ENCODE peak calls at places on chromosomes 11 and 22, in seven cellular contexts. E is cardiac muscle cell, H is transverse colon, D is GM23338, T is endothelial cell of umbilical vein, X is pancreas, F is thoracic aorta. I is an unnamed sample.

GRCh38 chr11:128437137-128437536 is 150.2 kb downstream of the ETS1 start:
- DNase-seq in T (peak; percentile 82), E (peak; percentile 58), F (no peak), D (no peak), H (no peak), X (no peak), I (no peak)

GRCh38 chr22:43501951-43502874 is 90.4 kb downstream of the MPPED1 start:
- DNase-seq in T (no peak), E (no peak), H (no peak), X (no peak), D (no peak), F (no peak), I (no peak)

GRCh38 chr11:62552465-62552782 is 5.8 kb upstream of the AHNAK start:
- DNase-seq in T (no peak), E (no peak), H (no peak), X (no peak), D (peak; percentile 67), F (no peak), I (peak; percentile 35)

GRCh38 chr22:18973264-18974031 is 37.4 kb upstream of the PRODH start:
- DNase-seq in H (no peak), E (no peak), T (no peak), D (no peak), F (no peak), X (peak; percentile 73), I (no peak)

GRCh38 chr11:123129920-123130319 is 65.1 kb downstream of the CLMP start:
- DNase-seq in H (no peak), E (peak; percentile 41), D (no peak), T (no peak), X (no peak), F (no peak), I (no peak)

GRCh38 chr11:123509737-123510578 is 79.9 kb downstream of the GRAMD1B start:
- DNase-seq in D (peak; percentile 80), X (no peak), H (no peak), F (no peak), T (peak; percentile 65), E (peak; percentile 69), I (peak; percentile 59)

GRCh38 chr11:10911907-10912306 is 54.1 kb upstream of the ZBED5 start:
- DNase-seq in D (peak; percentile 32), E (peak; percentile 39), H (no peak), T (peak; percentile 34), X (no peak), F (no peak), I (no peak)

GRCh38 chr22:21857501-21857914 is 9.9 kb downstream of the MAPK1 start:
- DNase-seq in F (no peak), E (no peak), D (no peak), H (no peak), T (no peak), X (no peak), I (no peak)

GRCh38 chr11:100712618-100713017 is 25.5 kb downstream of the ARHGAP42 start:
- DNase-seq in T (no peak), F (no peak), E (no peak), H (no peak), X (no peak), D (no peak), I (no peak)

GRCh38 chr11:128711136-128711535 is 17.3 kb downstream of the FLI1 start:
- DNase-seq in H (no peak), X (no peak), D (no peak), T (peak; percentile 79), F (no peak), E (peak; percentile 71), I (peak; percentile 86)

GRCh38 chr22:37025500-37026070 is 6.0 kb downstream of the MPST start:
- DNase-seq in E (no peak), T (no peak), F (no peak), X (no peak), H (peak; percentile 48), D (no peak), I (no peak)
- H3K36me3 ChIP-seq in E (peaks cover 10% of the 10 kb centered on the region), T (peaks cover 37% of the 10 kb centered on the region), F (peaks cover 47% of the 10 kb centered on the region), X (no peaks in the 10 kb centered on the region), H (no peaks in the 10 kb centered on the region), D (peaks cover 3% of the 10 kb centered on the region), I (peaks cover 25% of the 10 kb centered on the region)

GRCh38 chr11:67040147-67040546 is 16.5 kb upstream of the RHOD start:
- DNase-seq in D (no peak), H (no peak), E (no peak), F (no peak), T (no peak), X (no peak), I (no peak)
- TF ChIP-seq CTCF in D (peak; percentile 42), H (no peak), E (no peak), F (no peak), T (no peak), X (no peak), I (no peak)

GRCh38 chr11:47354913-47355282 is 2.4 kb upstream of the MYBPC3 start:
- DNase-seq in F (no peak), T (no peak), D (peak; percentile 60), E (peak; percentile 22), X (peak; percentile 68), H (no peak), I (no peak)
- H3K4me3 ChIP-seq in F (peak overlapping the region; percentile 69), T (peak overlapping the region; percentile 12), D (peak overlapping the region; percentile 71), E (peak overlapping the region; percentile 24), X (peak overlapping the region; percentile 16), H (peak overlapping the region; percentile 23), I (peak overlapping the region; percentile 23)

DNA sequence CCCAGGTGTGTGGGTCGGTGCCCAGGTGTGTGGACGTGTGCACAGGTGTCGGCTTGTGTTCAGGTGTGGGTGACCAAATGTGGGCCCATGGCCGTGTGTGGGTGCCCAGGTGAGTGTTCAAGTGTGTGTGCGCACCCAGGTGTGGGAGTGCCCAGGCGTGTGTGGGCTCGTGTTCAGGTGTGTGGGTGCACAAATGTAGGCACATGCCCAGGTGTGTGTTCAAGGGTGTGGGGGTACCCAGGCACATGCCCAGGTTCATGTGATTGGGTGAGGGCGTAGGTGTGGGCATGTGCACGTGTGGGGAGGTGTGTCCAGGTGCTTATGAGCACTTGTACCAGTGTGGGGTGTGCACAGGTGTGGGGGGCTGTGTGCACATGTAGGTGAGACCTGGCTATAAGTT is 42.8 kb downstream of the MOB2 start:
- DNase-seq in H (no peak), D (no peak), F (no peak), T (no peak), X (no peak), E (no peak), I (no peak)
- H3K36me3 ChIP-seq in H (no peaks in the 10 kb centered on the region), D (no peaks in the 10 kb centered on the region), F (no peaks in the 10 kb centered on the region), T (no peaks in the 10 kb centered on the region), X (no peaks in the 10 kb centered on the region), E (no peaks in the 10 kb centered on the region), I (no peaks in the 10 kb centered on the region)

GRCh38 chr11:59182457-59183151 is 10.7 kb downstream of the DTX4 start:
- DNase-seq in F (no peak), D (peak; percentile 87), H (peak; percentile 78), T (no peak), X (no peak), E (no peak), I (peak; percentile 41)
- TF ChIP-seq CTCF in F (no peak), D (peak; percentile 82), H (peak; percentile 25), T (no peak), X (peak; percentile 38), E (peak; percentile 7), I (peak; percentile 73)

GRCh38 chr22:38080847-38081635 is 2.9 kb downstream of the SLC16A8 start:
- DNase-seq in D (peak; percentile 84), X (peak; percentile 74), E (peak; percentile 60), T (peak; percentile 43), F (no peak), H (peak; percentile 22), I (no peak)
- H3K4me3 ChIP-seq in D (peak overlapping the region; percentile 51), X (peak overlapping the region; percentile 6), E (peak overlapping the region; percentile 15), T (peak overlapping the region; percentile 11), F (peak overlapping the region; percentile 70), H (no peak overlapping the region), I (peak overlapping the region; percentile 38)

GRCh38 chr11:61120865-61121831 is 18.9 kb downstream of the CD5 start:
- DNase-seq in X (peak; percentile 87), F (no peak), D (no peak), E (peak; percentile 52), H (peak; percentile 45), T (no peak), I (peak; percentile 29)

GRCh38 chr11:61120099-61120864 is 18.0 kb downstream of the CD5 start:
- DNase-seq in D (no peak), E (no peak), F (no peak), X (no peak), H (no peak), T (no peak), I (no peak)

GRCh38 chr11:61122761-61123160 is 20.5 kb downstream of the CD5 start:
- DNase-seq in X (peak; percentile 36), F (no peak), T (no peak), H (no peak), D (no peak), E (no peak), I (no peak)

GRCh38 chr11:61123775-61124571 is 21.7 kb downstream of the CD5 start:
- DNase-seq in H (no peak), D (no peak), X (peak; percentile 48), E (no peak), T (no peak), F (no peak), I (no peak)

DNA sequence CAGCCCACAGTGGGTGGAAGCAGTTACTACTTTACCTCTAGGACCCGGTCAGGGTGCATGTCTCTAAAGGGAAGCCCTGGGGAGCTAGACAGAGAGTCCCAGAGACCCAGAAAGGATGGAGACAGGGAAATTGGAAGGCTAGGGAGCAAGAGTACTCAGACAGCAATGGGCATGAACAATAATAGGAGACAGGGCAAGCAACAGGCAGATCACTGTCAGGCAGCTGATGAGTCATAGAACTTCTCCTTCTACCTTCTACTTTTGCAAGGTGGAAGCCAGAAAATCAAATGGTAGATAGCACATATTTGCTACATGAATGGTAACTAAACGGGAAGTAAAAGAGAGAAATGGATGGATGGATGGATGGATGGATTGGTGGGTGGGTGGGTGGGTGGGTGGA is 19.6 kb downstream of the CD5 start:
- DNase-seq in D (no peak), H (no peak), E (no peak), X (no peak), T (no peak), F (no peak), I (peak; percentile 29)
- H3K36me3 ChIP-seq in D (no peaks in the 10 kb centered on the region), H (no peaks in the 10 kb centered on the region), E (no peaks in the 10 kb centered on the region), X (no peaks in the 10 kb centered on the region), T (no peaks in the 10 kb centered on the region), F (no peaks in the 10 kb centered on the region), I (no peaks in the 10 kb centered on the region)

GRCh38 chr11:17894929-17895658 is 117.8 kb downstream of the SERGEF start:
- DNase-seq in H (no peak), E (peak; percentile 17), X (no peak), D (no peak), F (no peak), T (no peak), I (no peak)

GRCh38 chr11:17892409-17892808 is 120.4 kb downstream of the SERGEF start:
- DNase-seq in E (no peak), D (no peak), H (no peak), T (no peak), F (no peak), X (no peak), I (no peak)

GRCh38 chr11:17887779-17888178 is 125.1 kb downstream of the SERGEF start:
- DNase-seq in T (no peak), D (peak; percentile 78), X (no peak), F (no peak), E (peak; percentile 15), H (no peak), I (no peak)

GRCh38 chr11:17890333-17890732 is 122.5 kb downstream of the SERGEF start:
- DNase-seq in T (no peak), X (no peak), D (peak; percentile 46), F (no peak), E (no peak), H (no peak), I (no peak)
- TF ChIP-seq CTCF in T (peak; percentile 17), X (no peak), D (peak; percentile 14), F (no peak), E (peak; percentile 6), H (no peak), I (no peak)

GRCh38 chr22:26431151-26431995 is 2.3 kb downstream of the ASPHD2 start:
- DNase-seq in X (no peak), T (peak; percentile 81), H (no peak), E (peak; percentile 13), D (no peak), F (no peak), I (no peak)
- H3K4me3 ChIP-seq in X (no peak overlapping the region), T (no peak overlapping the region), H (no peak overlapping the region), E (no peak overlapping the region), D (no peak overlapping the region), F (no peak overlapping the region), I (no peak overlapping the region)

I was measured in bronchial epithelial cell.